ENCODE peak calls at places on chromosomes 7 and 10, in four cellular contexts. E is activated CD4-positive, alpha-beta T cell treated with anti-CD3 and anti-CD28 coated beads for 24 hours; Q is AG09309; M is HuH-7.5. I is an unnamed sample.

GRCh38 chr10:6228647-6229046 is 25.9 kb downstream of the PFKFB3 start:
- DNase-seq in E (no peak), Q (no peak), M (no peak), I (no peak)

GRCh38 chr7:27172823-27173411 is 1.2 kb downstream of the HOXA10 start:
- DNase-seq in E (no peak), Q (peak), M (peak), I (no peak)

GRCh38 chr7:1027285-1028043 is 16.9 kb upstream of the GPR146 start:
- DNase-seq in E (no peak), Q (no peak), M (no peak), I (no peak)

GRCh38 chr7:122219253-122219865 is 75.3 kb upstream of the AASS start:
- DNase-seq in E (no peak), Q (no peak), M (no peak), I (no peak)

GRCh38 chr7:2632717-2633537 is 1.1 kb downstream of the TTYH3 start:
- DNase-seq in E (peak), Q (peak), M (peak), I (peak)

GRCh38 chr7:136034132-136034531 is 57.0 kb upstream of the MTPN start:
- DNase-seq in E (no peak), Q (no peak), M (no peak), I (no peak)

GRCh38 chr7:117489911-117490310 is 10.1 kb downstream of the CFTR start:
- DNase-seq in E (no peak), Q (no peak), M (no peak), I (no peak)

GRCh38 chr10:50739618-50740350 is at the start of gene ASAH2B:
- DNase-seq in E (peak), Q (peak), M (peak), I (peak)

GRCh38 chr10:124748206-124748605 is 4.0 kb upstream of the FAM53B start:
- DNase-seq in E (no peak), Q (no peak), M (no peak), I (no peak)

GRCh38 chr7:2932761-2933251 is 88.7 kb upstream of the GNA12 start:
- DNase-seq in E (no peak), Q (no peak), M (no peak), I (no peak)

I was measured in activated T-cell treated with anti-CD3 and anti-CD28 coated beads for 24 hours.